ENCODE peak calls at places on chromosome 3, in six cellular contexts. One of them, this sample, is unnamed.

GRCh38 chr3:140207541-140207940 is 272.6 kb downstream of the CLSTN2 start:
- DNase-seq in GM12865: no peak
- DNase-seq in PC-3: no peak
- DNase-seq in KBM-7: no peak
- DNase-seq in activated naive CD8-positive, alpha-beta T cell treated with anti-CD3 and anti-CD28 coated beads, Interleukin-2, amount 50 U/mL, for 24 hours: no peak
- DNase-seq in GM10248: no peak
- DNase-seq in this sample: no peak

GRCh38 chr3:55330355-55330754 is 156.8 kb downstream of the WNT5A start:
- DNase-seq in GM12865: no peak
- DNase-seq in PC-3: peak
- DNase-seq in KBM-7: no peak
- DNase-seq in activated naive CD8-positive, alpha-beta T cell treated with anti-CD3 and anti-CD28 coated beads, Interleukin-2, amount 50 U/mL, for 24 hours: no peak
- DNase-seq in GM10248: no peak
- DNase-seq in this sample: no peak

GRCh38 chr3:180267202-180267843 is 230.6 kb upstream of the PEX5L start:
- DNase-seq in GM12865: peak
- DNase-seq in PC-3: no peak
- DNase-seq in KBM-7: no peak
- DNase-seq in activated naive CD8-positive, alpha-beta T cell treated with anti-CD3 and anti-CD28 coated beads, Interleukin-2, amount 50 U/mL, for 24 hours: no peak
- DNase-seq in GM10248: peak
- DNase-seq in this sample: no peak

GRCh38 chr3:143343031-143343430 is 223.5 kb downstream of the CHST2 start:
- DNase-seq in GM12865: no peak
- DNase-seq in PC-3: no peak
- DNase-seq in KBM-7: no peak
- DNase-seq in activated naive CD8-positive, alpha-beta T cell treated with anti-CD3 and anti-CD28 coated beads, Interleukin-2, amount 50 U/mL, for 24 hours: no peak
- DNase-seq in GM10248: no peak
- DNase-seq in this sample: no peak

GRCh38 chr3:125202197-125202596 is 10.4 kb downstream of the SLC12A8 start:
- DNase-seq in GM12865: peak
- DNase-seq in PC-3: peak
- DNase-seq in KBM-7: peak
- DNase-seq in activated naive CD8-positive, alpha-beta T cell treated with anti-CD3 and anti-CD28 coated beads, Interleukin-2, amount 50 U/mL, for 24 hours: no peak
- DNase-seq in GM10248: peak
- DNase-seq in this sample: peak

GRCh38 chr3:64988188-64988587 is 300.4 kb upstream of the ADAMTS9 start:
- DNase-seq in GM12865: no peak
- DNase-seq in PC-3: no peak
- DNase-seq in KBM-7: no peak
- DNase-seq in activated naive CD8-positive, alpha-beta T cell treated with anti-CD3 and anti-CD28 coated beads, Interleukin-2, amount 50 U/mL, for 24 hours: no peak
- DNase-seq in GM10248: no peak
- DNase-seq in this sample: no peak

GRCh38 chr3:65732060-65732933 is 306.4 kb downstream of the MAGI1 start:
- DNase-seq in GM12865: peak
- DNase-seq in PC-3: peak
- DNase-seq in KBM-7: peak
- DNase-seq in activated naive CD8-positive, alpha-beta T cell treated with anti-CD3 and anti-CD28 coated beads, Interleukin-2, amount 50 U/mL, for 24 hours: peak
- DNase-seq in GM10248: peak
- DNase-seq in this sample: peak

GRCh38 chr3:42256135-42256819 is 9.7 kb downstream of the CCK start:
- DNase-seq in GM12865: no peak
- DNase-seq in PC-3: peak
- DNase-seq in KBM-7: no peak
- DNase-seq in activated naive CD8-positive, alpha-beta T cell treated with anti-CD3 and anti-CD28 coated beads, Interleukin-2, amount 50 U/mL, for 24 hours: no peak
- DNase-seq in GM10248: no peak
- DNase-seq in this sample: no peak

GRCh38 chr3:29255854-29256696 is 24.8 kb upstream of the RBMS3 start:
- DNase-seq in GM12865: no peak
- DNase-seq in PC-3: peak
- DNase-seq in KBM-7: no peak
- DNase-seq in activated naive CD8-positive, alpha-beta T cell treated with anti-CD3 and anti-CD28 coated beads, Interleukin-2, amount 50 U/mL, for 24 hours: no peak
- DNase-seq in GM10248: no peak
- DNase-seq in this sample: no peak

GRCh38 chr3:183534249-183534648 is 21.3 kb downstream of the KLHL6 start:
- DNase-seq in GM12865: no peak
- DNase-seq in PC-3: peak
- DNase-seq in KBM-7: no peak
- DNase-seq in activated naive CD8-positive, alpha-beta T cell treated with anti-CD3 and anti-CD28 coated beads, Interleukin-2, amount 50 U/mL, for 24 hours: no peak
- DNase-seq in GM10248: no peak
- DNase-seq in this sample: no peak

GRCh38 chr3:89841041-89841440 is 733.6 kb downstream of the EPHA3 start:
- DNase-seq in GM12865: no peak
- DNase-seq in PC-3: peak
- DNase-seq in KBM-7: no peak
- DNase-seq in activated naive CD8-positive, alpha-beta T cell treated with anti-CD3 and anti-CD28 coated beads, Interleukin-2, amount 50 U/mL, for 24 hours: no peak
- DNase-seq in GM10248: no peak
- DNase-seq in this sample: no peak

GRCh38 chr3:43093006-43093405 is 12.9 kb downstream of the POMGNT2 start:
- DNase-seq in GM12865: no peak
- DNase-seq in PC-3: no peak
- DNase-seq in KBM-7: no peak
- DNase-seq in activated naive CD8-positive, alpha-beta T cell treated with anti-CD3 and anti-CD28 coated beads, Interleukin-2, amount 50 U/mL, for 24 hours: no peak
- DNase-seq in GM10248: no peak
- DNase-seq in this sample: no peak

GRCh38 chr3:181635141-181635540 is 76.6 kb upstream of the SOX2 start:
- DNase-seq in GM12865: no peak
- DNase-seq in PC-3: no peak
- DNase-seq in KBM-7: no peak
- DNase-seq in activated naive CD8-positive, alpha-beta T cell treated with anti-CD3 and anti-CD28 coated beads, Interleukin-2, amount 50 U/mL, for 24 hours: no peak
- DNase-seq in GM10248: no peak
- DNase-seq in this sample: no peak

GRCh38 chr3:157130138-157130880 is 29.6 kb downstream of the CCNL1 start:
- DNase-seq in GM12865: peak
- DNase-seq in PC-3: peak
- DNase-seq in KBM-7: peak
- DNase-seq in activated naive CD8-positive, alpha-beta T cell treated with anti-CD3 and anti-CD28 coated beads, Interleukin-2, amount 50 U/mL, for 24 hours: peak
- DNase-seq in GM10248: peak
- DNase-seq in this sample: peak

GRCh38 chr3:129398803-129399144 is 29.7 kb downstream of the EFCAB12 start:
- DNase-seq in GM12865: peak
- DNase-seq in PC-3: no peak
- DNase-seq in KBM-7: no peak
- DNase-seq in activated naive CD8-positive, alpha-beta T cell treated with anti-CD3 and anti-CD28 coated beads, Interleukin-2, amount 50 U/mL, for 24 hours: peak
- DNase-seq in GM10248: no peak
- DNase-seq in this sample: peak

GRCh38 chr3:31973081-31973480 is 8.0 kb downstream of the OSBPL10 start:
- DNase-seq in GM12865: no peak
- DNase-seq in PC-3: no peak
- DNase-seq in KBM-7: no peak
- DNase-seq in activated naive CD8-positive, alpha-beta T cell treated with anti-CD3 and anti-CD28 coated beads, Interleukin-2, amount 50 U/mL, for 24 hours: no peak
- DNase-seq in GM10248: no peak
- DNase-seq in this sample: no peak